ENCODE peak calls at places on chromosome 7, in ten cellular contexts. J is prostate gland, I is heart left ventricle, M is tibial nerve, Z is stomach, X is HCT116, F is Peyer's patch, K is body of pancreas, D is upper lobe of left lung, P is IMR-90. S is an unnamed sample. For H3K27me3, the result is how much of the 10 kb centered on the place peaks cover.

GRCh38 chr7:114795475-114795874 is 126.4 kb upstream of the MDFIC start:
- DNase-seq in J (no peak), I (no peak), M (no peak), Z (no peak), X (no peak), F (no peak), K (no peak), D (no peak), P (no peak), S (no peak)

GRCh38 chr7:77831481-77831880 is 32.9 kb downstream of the PHTF2 start:
- DNase-seq in J (no peak), I (no peak), M (no peak), Z (no peak), X (no peak), F (no peak), K (no peak), D (no peak), P (no peak), S (no peak)

GRCh38 chr7:109984726-109985125 is 1106.2 kb upstream of the LRRN3 start:
- DNase-seq in J (no peak), I (no peak), M (no peak), Z (no peak), X (no peak), F (no peak), K (no peak), D (no peak), P (peak), S (no peak)

GRCh38 chr7:2966466-2967078 is 77.1 kb downstream of the CARD11 start:
- DNase-seq in J (no peak), I (no peak), M (no peak), Z (peak), X (no peak), F (peak), K (no peak), D (peak), P (no peak), S (no peak)

GRCh38 chr7:32774411-32774970 is 117.1 kb downstream of the KBTBD2 start:
- DNase-seq in J (no peak), I (no peak), M (no peak), Z (no peak), X (no peak), F (no peak), K (no peak), D (no peak), P (no peak), S (no peak)

GRCh38 chr7:7257899-7258692 is 75.8 kb downstream of the C1GALT1 start:
- DNase-seq in J (no peak), I (no peak), M (no peak), Z (no peak), X (no peak), F (peak), K (no peak), D (no peak), P (peak), S (no peak)

GRCh38 chr7:3092468-3092867 is 48.8 kb upstream of the CARD11 start:
- DNase-seq in J (no peak), I (peak), M (no peak), Z (no peak), X (no peak), F (peak), K (peak), D (peak), P (peak), S (peak)

GRCh38 chr7:108210796-108211195 is 80.6 kb upstream of the LAMB4 start:
- DNase-seq in J (no peak), I (no peak), M (no peak), Z (no peak), X (no peak), F (no peak), K (no peak), D (no peak), P (no peak), S (no peak)

GRCh38 chr7:140672382-140673062 is at the start of gene ADCK2:
- DNase-seq in J (peak), I (peak), M (no peak), Z (peak), X (no peak), F (peak), K (peak), D (no peak), P (no peak), S (peak)

GRCh38 chr7:29131678-29132077 is 14.7 kb downstream of the CPVL start:
- DNase-seq in J (no peak), I (no peak), M (no peak), Z (no peak), X (no peak), F (no peak), K (no peak), D (no peak), P (no peak), S (no peak)

GRCh38 chr7:21618706-21619105 is 75.9 kb downstream of the DNAH11 start:
- DNase-seq in J (no peak), I (no peak), M (no peak), Z (no peak), X (no peak), F (no peak), K (no peak), D (no peak), P (no peak), S (no peak)

GRCh38 chr7:108570146-108570755 is 577 bp downstream of the DNAJB9 start:
- DNase-seq in J (peak), I (peak), M (no peak), Z (peak), X (peak), F (peak), K (peak), D (peak), P (peak), S (peak)

GRCh38 chr7:158311791-158312190 is 275.8 kb downstream of the PTPRN2 start:
- DNase-seq in J (no peak), I (no peak), M (no peak), Z (no peak), X (no peak), F (no peak), K (no peak), D (no peak), P (no peak), S (no peak)

GRCh38 chr7:78149787-78150186 is 351.2 kb downstream of the PHTF2 start:
- DNase-seq in J (no peak), I (no peak), M (no peak), Z (no peak), X (no peak), F (no peak), K (no peak), D (no peak), P (peak), S (no peak)

GRCh38 chr7:80896856-80897598 is 21.8 kb downstream of the SEMA3C start:
- DNase-seq in J (no peak), I (no peak), M (no peak), Z (no peak), X (no peak), F (no peak), K (no peak), D (no peak), P (no peak), S (no peak)

GRCh38 chr7:64313740-64314491 is at the start of gene ZNF736:
- DNase-seq in J (peak), I (peak), M (peak), Z (peak), X (no peak), F (peak), K (peak), D (peak), P (peak), S (peak)

GRCh38 chr7:369476-369980 is 79.6 kb downstream of the FOXL3 start:
- DNase-seq in J (no peak), I (no peak), M (no peak), Z (peak), X (no peak), F (no peak), K (peak), D (peak), P (no peak), S (no peak)

GRCh38 chr7:153022796-153023592 is 263.4 kb downstream of the ACTR3B start:
- DNase-seq in J (no peak), I (no peak), M (no peak), Z (no peak), X (no peak), F (no peak), K (no peak), D (no peak), P (no peak), S (no peak)

GRCh38 chr7:128919881-128920789 is 9.6 kb upstream of the KCP start:
- DNase-seq in J (no peak), I (no peak), M (no peak), Z (no peak), X (no peak), F (peak), K (no peak), D (no peak), P (no peak), S (no peak)

GRCh38 chr7:43666938-43667337 is 62.4 kb downstream of the COA1 start:
- DNase-seq in J (no peak), I (no peak), M (no peak), Z (no peak), X (no peak), F (no peak), K (no peak), D (no peak), P (peak), S (no peak)

GRCh38 chr7:40151504-40151903 is 16.7 kb downstream of the SUGCT start:
- DNase-seq in J (no peak), I (no peak), M (no peak), Z (no peak), X (no peak), F (no peak), K (no peak), D (no peak), P (no peak), S (no peak)

GRCh38 chr7:80124870-80125269 is 9.8 kb upstream of the GNAI1 start:
- DNase-seq in J (no peak), I (no peak), M (no peak), Z (no peak), X (no peak), F (no peak), K (no peak), D (no peak), P (no peak), S (no peak)

GRCh38 chr7:119943932-119944600 is 328.9 kb upstream of the KCND2 start:
- DNase-seq in J (no peak), I (no peak), M (no peak), Z (no peak), X (no peak), F (no peak), K (no peak), D (no peak), P (no peak), S (no peak)

GRCh38 chr7:20331912-20332317 is 1.2 kb downstream of the ITGB8 start:
- DNase-seq in J (no peak), I (no peak), M (no peak), Z (no peak), X (no peak), F (peak), K (no peak), D (no peak), P (no peak), S (no peak)

GRCh38 chr7:120052884-120053382 is 220.0 kb upstream of the KCND2 start:
- DNase-seq in J (no peak), I (no peak), M (no peak), Z (no peak), X (no peak), F (peak), K (peak), D (no peak), P (peak), S (peak)

GRCh38 chr7:93894426-93894825 is 3.9 kb upstream of the TFPI2 start:
- DNase-seq in J (no peak), I (no peak), M (no peak), Z (no peak), X (no peak), F (no peak), K (no peak), D (no peak), P (no peak), S (no peak)

GRCh38 chr7:106110238-106110560 is 1.9 kb downstream of the SYPL1 start:
- DNase-seq in J (no peak), I (no peak), M (no peak), Z (no peak), X (no peak), F (no peak), K (no peak), D (no peak), P (no peak), S (no peak)

GRCh38 chr7:42292991-42293521 is 56.0 kb upstream of the GLI3 start:
- DNase-seq in J (peak), I (no peak), M (no peak), Z (peak), X (no peak), F (no peak), K (peak), D (no peak), P (no peak), S (no peak)

GRCh38 chr7:78095549-78095948 is 297.0 kb downstream of the PHTF2 start:
- DNase-seq in J (no peak), I (no peak), M (no peak), Z (no peak), X (no peak), F (no peak), K (no peak), D (no peak), P (peak), S (no peak)

GRCh38 chr7:22723642-22724041 is 3.4 kb upstream of the IL6 start:
- DNase-seq in J (no peak), I (no peak), M (no peak), Z (no peak), X (no peak), F (no peak), K (peak), D (no peak), P (no peak), S (no peak)

GRCh38 chr7:101733713-101734475 is 83.5 kb upstream of the CUX1 start:
- DNase-seq in J (no peak), I (peak), M (no peak), Z (peak), X (no peak), F (peak), K (peak), D (peak), P (peak), S (no peak)

GRCh38 chr7:105600720-105601550 is 19.6 kb upstream of the EFCAB10 start:
- DNase-seq in J (no peak), I (no peak), M (no peak), Z (no peak), X (no peak), F (no peak), K (no peak), D (no peak), P (no peak), S (no peak)

GRCh38 chr7:133775201-133775600 is 351.9 kb upstream of the LRGUK start:
- DNase-seq in J (no peak), I (no peak), M (no peak), Z (no peak), X (no peak), F (no peak), K (no peak), D (no peak), P (no peak), S (no peak)

GRCh38 chr7:17054206-17054605 is 172.4 kb upstream of the AGR3 start:
- DNase-seq in J (no peak), I (no peak), M (no peak), Z (no peak), X (no peak), F (no peak), K (no peak), D (no peak), P (no peak), S (no peak)

GRCh38 chr7:154503962-154504550 is 451.9 kb downstream of the DPP6 start:
- DNase-seq in J (no peak), I (no peak), M (no peak), Z (no peak), X (peak), F (no peak), K (no peak), D (no peak), P (peak), S (no peak)

GRCh38 chr7:381211-382117 is 91.5 kb downstream of the FOXL3 start:
- DNase-seq in J (no peak), I (peak), M (no peak), Z (peak), X (no peak), F (peak), K (no peak), D (no peak), P (no peak), S (no peak)

GRCh38 chr7:139574618-139575337 is 51.3 kb downstream of the CLEC2L start:
- DNase-seq in J (no peak), I (peak), M (no peak), Z (peak), X (no peak), F (no peak), K (no peak), D (no peak), P (no peak), S (peak)
- H3K27me3 ChIP-seq in J (under half), I (under half), M (under half), Z (under half), X (under half), F (under half), K (under half), D (under half), P (under half), S (under half)

DNA sequence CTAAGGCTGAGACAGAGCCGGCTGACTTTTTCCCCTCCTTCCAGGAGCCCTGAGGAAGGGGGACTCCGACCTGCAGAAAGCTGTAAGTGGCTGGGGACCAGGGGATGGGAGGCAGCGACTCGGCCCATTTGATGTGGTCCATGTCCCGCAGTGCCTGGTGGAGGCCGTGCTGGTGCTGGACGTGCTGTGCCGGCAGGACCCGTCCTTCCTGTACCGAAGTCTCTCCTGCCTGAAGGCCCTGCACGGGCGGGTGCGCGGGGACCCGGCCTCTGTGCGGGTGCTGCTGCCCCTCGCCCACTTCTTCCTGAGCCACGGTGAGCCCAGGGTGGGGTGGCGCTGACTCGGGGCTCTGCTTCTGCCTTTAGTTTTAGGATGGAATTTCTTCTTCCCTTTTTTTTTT is 9.9 kb downstream of the AP5Z1 start:
- DNase-seq in J (no peak), I (no peak), M (no peak), Z (no peak), X (no peak), F (no peak), K (no peak), D (peak), P (no peak), S (no peak)
- TF ChIP-seq CTCF in J (no peak), I (no peak), M (no peak), Z (no peak), X (no peak), F (no peak), K (no peak), D (no peak), P (no peak), S (no peak)

DNA sequence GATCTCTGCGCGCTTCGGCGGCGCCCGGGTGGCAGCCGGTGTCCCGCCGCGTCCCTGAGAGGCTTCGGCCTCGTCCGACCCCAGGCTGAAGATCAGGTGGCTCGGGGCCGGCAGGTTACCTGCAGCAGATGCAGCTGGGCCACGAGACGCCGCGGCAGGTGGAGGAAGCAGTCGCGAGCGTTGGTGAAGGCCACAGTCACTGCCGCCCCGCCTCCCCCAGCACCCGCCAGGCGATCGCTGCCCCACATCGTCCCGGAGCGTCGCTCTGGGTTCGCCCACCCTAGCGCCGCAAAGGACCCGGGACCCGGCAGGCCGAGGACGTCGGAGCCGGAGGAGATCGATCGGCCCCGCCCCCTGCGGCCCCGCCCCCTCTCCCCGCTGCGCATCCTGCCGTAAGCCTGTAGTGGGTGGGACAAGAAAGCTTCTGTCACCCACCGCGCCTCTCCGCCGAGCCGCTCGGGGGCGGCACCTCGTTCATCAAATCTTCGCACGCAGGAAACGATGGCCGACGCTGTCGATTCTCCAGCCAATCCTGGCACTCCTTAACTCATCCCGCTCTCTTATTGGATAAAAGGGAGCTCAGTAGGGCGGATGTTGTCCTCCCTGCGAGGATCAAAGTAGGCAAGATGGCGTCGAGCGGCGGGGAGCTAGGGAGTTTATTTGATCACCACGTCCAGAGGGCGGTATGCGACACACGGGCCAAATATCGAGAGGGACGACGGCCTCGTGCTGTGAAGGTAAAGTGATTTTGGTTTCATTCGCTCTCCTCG is at the start of the genes PEX1 and RBM48:
- DNase-seq in J (peak), I (peak), M (peak), Z (peak), X (peak), F (peak), K (peak), D (peak), P (peak), S (peak)
- TF ChIP-seq POLR2A in J (peak), I (peak), M (no peak), Z (no peak), X (no peak), F (peak), K (peak), D (peak), P (peak), S (peak)

DNA sequence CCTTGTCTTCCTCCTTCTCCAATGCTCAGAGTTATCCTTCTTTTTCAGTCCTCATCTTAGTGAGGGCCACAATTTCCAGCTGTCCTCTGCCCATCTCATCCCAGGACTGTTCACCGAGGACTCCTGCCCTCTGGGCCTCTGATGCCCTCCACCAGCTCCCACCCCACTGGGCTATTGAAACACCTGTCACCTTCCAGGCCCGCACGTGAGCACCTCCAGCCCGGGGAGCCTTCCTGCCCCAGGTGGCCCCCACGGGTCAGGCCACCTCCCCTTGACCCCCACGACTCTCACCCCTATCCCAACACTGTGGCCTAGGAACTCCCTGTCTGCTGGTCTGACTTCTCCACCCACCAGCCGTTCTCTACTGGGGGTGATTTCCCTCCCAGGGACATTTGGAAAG is 269.8 kb upstream of the SHH start:
- DNase-seq in J (no peak), I (no peak), M (no peak), Z (no peak), X (no peak), F (no peak), K (no peak), D (no peak), P (no peak), S (no peak)
- H3K27me3 ChIP-seq in J (under half), I (under half), M (under half), Z (under half), X (under half), F (under half), K (under half), D (under half), P (under half), S (under half)

GRCh38 chr7:30901856-30902255 is 9.8 kb upstream of the AQP1 start:
- DNase-seq in J (no peak), I (no peak), M (no peak), Z (no peak), X (no peak), F (no peak), K (no peak), D (no peak), P (no peak), S (no peak)

GRCh38 chr7:30903146-30903545 is 8.5 kb upstream of the AQP1 start:
- DNase-seq in J (no peak), I (no peak), M (no peak), Z (no peak), X (no peak), F (no peak), K (no peak), D (peak), P (no peak), S (no peak)

GRCh38 chr7:30904566-30904965 is 7.1 kb upstream of the AQP1 start:
- DNase-seq in J (no peak), I (no peak), M (no peak), Z (no peak), X (no peak), F (no peak), K (no peak), D (peak), P (no peak), S (no peak)

GRCh38 chr7:30900803-30901362 is 10.8 kb upstream of the AQP1 start:
- DNase-seq in J (no peak), I (no peak), M (no peak), Z (no peak), X (no peak), F (no peak), K (no peak), D (peak), P (no peak), S (no peak)

GRCh38 chr7:30902466-30902865 is 9.2 kb upstream of the AQP1 start:
- DNase-seq in J (no peak), I (no peak), M (no peak), Z (no peak), X (no peak), F (no peak), K (no peak), D (no peak), P (no peak), S (no peak)
- TF ChIP-seq CTCF in J (no peak), I (no peak), M (no peak), Z (no peak), X (no peak), F (no peak), K (no peak), D (no peak), P (no peak), S (no peak)